ENCODE peak calls at places on chromosomes 12 and 14, in seven cellular contexts. One of them, this sample, is unnamed.
A peak's percentile ranks its signal among the peaks of the same experiment; 100 is the strongest.

GRCh38 chr12:106248849-106249371 is 1.1 kb upstream of the CKAP4 start:
- DNase-seq in suprapubic skin: no peak
- DNase-seq in spleen: peak; percentile 81
- DNase-seq in HL-60: no peak
- DNase-seq in breast epithelium: no peak
- DNase-seq in sigmoid colon: no peak
- DNase-seq in transverse colon: peak; percentile 19
- DNase-seq in this sample: no peak

GRCh38 chr12:15823360-15824128 is 34.4 kb upstream of the EPS8 start:
- DNase-seq in suprapubic skin: no peak
- DNase-seq in breast epithelium: no peak
- DNase-seq in HL-60: no peak
- DNase-seq in transverse colon: no peak
- DNase-seq in sigmoid colon: no peak
- DNase-seq in spleen: no peak
- DNase-seq in this sample: no peak

GRCh38 chr12:22408605-22409004 is 74.1 kb upstream of the ST8SIA1 start:
- DNase-seq in suprapubic skin: no peak
- DNase-seq in spleen: no peak
- DNase-seq in HL-60: no peak
- DNase-seq in transverse colon: no peak
- DNase-seq in sigmoid colon: no peak
- DNase-seq in breast epithelium: peak; percentile 77
- DNase-seq in this sample: peak; percentile 84

GRCh38 chr12:13390381-13390856 is 193.9 kb downstream of the EMP1 start:
- DNase-seq in breast epithelium: peak; percentile 77
- DNase-seq in spleen: no peak
- DNase-seq in suprapubic skin: peak; percentile 70
- DNase-seq in sigmoid colon: peak; percentile 97
- DNase-seq in transverse colon: peak; percentile 95
- DNase-seq in HL-60: no peak
- DNase-seq in this sample: peak; percentile 72

GRCh38 chr12:65699251-65699650 is 125.0 kb upstream of the HMGA2 start:
- DNase-seq in sigmoid colon: no peak
- DNase-seq in HL-60: no peak
- DNase-seq in suprapubic skin: no peak
- DNase-seq in transverse colon: no peak
- DNase-seq in spleen: no peak
- DNase-seq in breast epithelium: no peak
- DNase-seq in this sample: no peak

GRCh38 chr14:92644601-92645515 is 103.6 kb downstream of the LGMN start:
- DNase-seq in HL-60: no peak
- DNase-seq in suprapubic skin: no peak
- DNase-seq in breast epithelium: no peak
- DNase-seq in sigmoid colon: no peak
- DNase-seq in transverse colon: no peak
- DNase-seq in spleen: peak; percentile 45
- DNase-seq in this sample: no peak

GRCh38 chr14:89179891-89180404 is 237.1 kb downstream of the FOXN3 start:
- DNase-seq in spleen: no peak
- DNase-seq in transverse colon: no peak
- DNase-seq in sigmoid colon: no peak
- DNase-seq in breast epithelium: no peak
- DNase-seq in suprapubic skin: no peak
- DNase-seq in HL-60: no peak
- DNase-seq in this sample: no peak

GRCh38 chr12:53100466-53101151 is 2.7 kb upstream of the SOAT2 start:
- DNase-seq in suprapubic skin: peak; percentile 40
- DNase-seq in HL-60: no peak
- DNase-seq in sigmoid colon: peak; percentile 62
- DNase-seq in spleen: no peak
- DNase-seq in breast epithelium: no peak
- DNase-seq in transverse colon: no peak
- DNase-seq in this sample: no peak

GRCh38 chr12:12513416-12514006 is 49.2 kb downstream of the DUSP16 start:
- DNase-seq in spleen: no peak
- DNase-seq in sigmoid colon: no peak
- DNase-seq in breast epithelium: no peak
- DNase-seq in suprapubic skin: no peak
- DNase-seq in transverse colon: no peak
- DNase-seq in HL-60: no peak
- DNase-seq in this sample: no peak

GRCh38 chr12:90999946-91000345 is 4.8 kb downstream of the EPYC start:
- DNase-seq in spleen: no peak
- DNase-seq in transverse colon: no peak
- DNase-seq in suprapubic skin: no peak
- DNase-seq in sigmoid colon: no peak
- DNase-seq in breast epithelium: no peak
- DNase-seq in HL-60: no peak
- DNase-seq in this sample: no peak

GRCh38 chr14:54567634-54568561 is 970 bp downstream of the SAMD4A start:
- DNase-seq in HL-60: no peak
- DNase-seq in breast epithelium: peak; percentile 46
- DNase-seq in sigmoid colon: peak; percentile 86
- DNase-seq in suprapubic skin: peak; percentile 76
- DNase-seq in transverse colon: peak; percentile 49
- DNase-seq in spleen: peak; percentile 92
- DNase-seq in this sample: peak; percentile 44

GRCh38 chr12:68368332-68368731 is 36.2 kb upstream of the MDM1 start:
- DNase-seq in breast epithelium: no peak
- DNase-seq in sigmoid colon: no peak
- DNase-seq in HL-60: no peak
- DNase-seq in suprapubic skin: no peak
- DNase-seq in spleen: no peak
- DNase-seq in transverse colon: no peak
- DNase-seq in this sample: no peak

GRCh38 chr12:52362118-52362726 is 5.1 kb downstream of the KRT85 start:
- DNase-seq in HL-60: no peak
- DNase-seq in suprapubic skin: no peak
- DNase-seq in spleen: peak; percentile 62
- DNase-seq in breast epithelium: no peak
- DNase-seq in transverse colon: no peak
- DNase-seq in sigmoid colon: no peak
- DNase-seq in this sample: no peak

DNA sequence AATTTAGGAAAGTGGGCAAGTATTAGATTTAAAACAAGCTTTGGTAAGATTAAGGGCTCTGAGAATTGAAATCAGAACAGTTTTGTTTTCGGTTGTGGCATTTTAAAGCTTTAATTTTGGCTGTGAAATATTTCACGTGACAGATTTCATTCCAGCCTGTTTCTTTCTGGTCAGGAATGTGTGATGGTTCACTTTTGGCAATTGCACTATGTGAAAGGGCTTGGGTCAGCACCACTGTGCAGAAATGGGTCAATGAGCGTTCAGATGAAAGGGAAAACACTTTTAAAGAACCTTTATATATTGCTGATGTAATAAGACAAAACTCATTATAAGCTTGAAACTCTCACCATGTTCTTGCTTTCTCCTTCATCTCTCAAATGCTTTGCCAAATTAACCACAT is 17.1 kb downstream of the NUBPL start:
- DNase-seq in spleen: no peak
- DNase-seq in transverse colon: no peak
- DNase-seq in sigmoid colon: no peak
- DNase-seq in suprapubic skin: no peak
- DNase-seq in HL-60: no peak
- DNase-seq in breast epithelium: no peak
- DNase-seq in this sample: no peak
- TF ChIP-seq POLR2AphosphoS5 in spleen: no peak
- TF ChIP-seq POLR2AphosphoS5 in transverse colon: no peak
- TF ChIP-seq POLR2AphosphoS5 in sigmoid colon: no peak
- TF ChIP-seq POLR2AphosphoS5 in suprapubic skin: no peak
- TF ChIP-seq POLR2AphosphoS5 in HL-60: no peak
- TF ChIP-seq POLR2AphosphoS5 in breast epithelium: no peak
- TF ChIP-seq POLR2AphosphoS5 in this sample: no peak

GRCh38 chr14:105479438-105480164 is 5.0 kb downstream of the CRIP2 start:
- DNase-seq in spleen: no peak
- DNase-seq in transverse colon: no peak
- DNase-seq in sigmoid colon: no peak
- DNase-seq in suprapubic skin: peak; percentile 77
- DNase-seq in HL-60: no peak
- DNase-seq in breast epithelium: no peak
- DNase-seq in this sample: no peak

GRCh38 chr14:105475916-105476845 is 1.6 kb downstream of the CRIP2 start:
- DNase-seq in transverse colon: no peak
- DNase-seq in HL-60: no peak
- DNase-seq in spleen: peak; percentile 90
- DNase-seq in suprapubic skin: peak; percentile 79
- DNase-seq in sigmoid colon: no peak
- DNase-seq in breast epithelium: no peak
- DNase-seq in this sample: no peak

GRCh38 chr14:105478624-105479305 is 4.1 kb downstream of the CRIP2 start:
- DNase-seq in sigmoid colon: no peak
- DNase-seq in spleen: no peak
- DNase-seq in HL-60: no peak
- DNase-seq in breast epithelium: no peak
- DNase-seq in transverse colon: no peak
- DNase-seq in suprapubic skin: peak; percentile 77
- DNase-seq in this sample: no peak

GRCh38 chr14:105476937-105477658 is 2.5 kb downstream of the CRIP2 start:
- DNase-seq in HL-60: no peak
- DNase-seq in breast epithelium: no peak
- DNase-seq in transverse colon: no peak
- DNase-seq in sigmoid colon: no peak
- DNase-seq in spleen: no peak
- DNase-seq in suprapubic skin: peak; percentile 72
- DNase-seq in this sample: no peak

DNA sequence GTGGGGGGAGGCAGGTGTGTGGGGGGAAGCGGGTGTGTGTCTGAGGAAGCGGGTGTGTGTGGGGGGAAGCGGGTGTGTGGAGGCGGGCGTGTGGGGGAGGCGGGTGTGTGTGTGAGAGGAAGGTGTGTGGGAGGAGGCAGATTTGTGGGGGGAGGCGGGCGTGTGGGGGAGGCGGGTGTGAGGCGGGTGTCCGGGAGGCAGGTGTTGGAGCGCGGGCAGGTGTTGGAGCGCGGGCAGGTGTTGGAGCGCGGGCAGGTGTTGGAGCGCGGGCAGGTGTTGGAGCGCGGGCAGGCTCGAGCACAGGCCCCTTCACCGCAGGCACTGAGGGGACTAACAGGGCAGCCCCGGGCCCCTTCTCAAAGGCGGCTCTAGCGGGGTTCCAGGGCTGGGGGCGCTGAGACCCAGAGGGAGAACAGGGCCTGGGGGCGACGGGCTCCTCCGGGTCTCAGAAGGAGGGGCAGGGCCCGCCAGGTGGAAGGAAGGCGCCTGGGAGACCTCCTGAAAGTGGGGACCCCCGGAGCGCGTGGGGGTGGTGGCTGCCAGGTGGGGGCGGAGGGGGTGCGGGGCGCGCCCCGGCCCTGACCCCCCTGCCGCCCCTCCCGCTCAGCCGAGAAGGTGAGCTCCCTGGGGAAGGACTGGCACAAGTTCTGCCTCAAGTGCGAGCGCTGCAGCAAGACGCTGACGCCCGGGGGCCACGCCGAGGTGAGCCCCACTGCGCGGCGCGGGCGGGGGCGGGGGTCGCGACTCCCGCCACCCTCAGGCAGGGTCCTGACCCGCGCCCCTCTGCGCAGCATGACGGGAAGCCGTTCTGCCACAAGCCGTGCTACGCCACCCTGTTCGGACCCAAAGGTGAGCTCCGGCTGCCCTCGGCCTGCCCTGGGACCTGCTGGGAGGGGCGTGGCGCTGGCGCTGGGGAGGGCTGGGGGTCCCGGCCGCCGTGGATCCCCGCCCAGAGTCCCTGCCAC is 3.3 kb downstream of the CRIP2 start:
- DNase-seq in transverse colon: no peak
- DNase-seq in spleen: peak; percentile 88
- DNase-seq in sigmoid colon: no peak
- DNase-seq in suprapubic skin: peak; percentile 77
- DNase-seq in breast epithelium: no peak
- DNase-seq in HL-60: peak; percentile 82
- DNase-seq in this sample: no peak
- H3K4me3 ChIP-seq in transverse colon: no peak overlapping the region
- H3K4me3 ChIP-seq in spleen: peak overlapping the region; percentile 12
- H3K4me3 ChIP-seq in sigmoid colon: no peak overlapping the region
- H3K4me3 ChIP-seq in suprapubic skin: peak overlapping the region; percentile 91
- H3K4me3 ChIP-seq in breast epithelium: peak overlapping the region; percentile 97
- H3K4me3 ChIP-seq in HL-60: no peak overlapping the region
- H3K4me3 ChIP-seq in this sample: no peak overlapping the region

DNA sequence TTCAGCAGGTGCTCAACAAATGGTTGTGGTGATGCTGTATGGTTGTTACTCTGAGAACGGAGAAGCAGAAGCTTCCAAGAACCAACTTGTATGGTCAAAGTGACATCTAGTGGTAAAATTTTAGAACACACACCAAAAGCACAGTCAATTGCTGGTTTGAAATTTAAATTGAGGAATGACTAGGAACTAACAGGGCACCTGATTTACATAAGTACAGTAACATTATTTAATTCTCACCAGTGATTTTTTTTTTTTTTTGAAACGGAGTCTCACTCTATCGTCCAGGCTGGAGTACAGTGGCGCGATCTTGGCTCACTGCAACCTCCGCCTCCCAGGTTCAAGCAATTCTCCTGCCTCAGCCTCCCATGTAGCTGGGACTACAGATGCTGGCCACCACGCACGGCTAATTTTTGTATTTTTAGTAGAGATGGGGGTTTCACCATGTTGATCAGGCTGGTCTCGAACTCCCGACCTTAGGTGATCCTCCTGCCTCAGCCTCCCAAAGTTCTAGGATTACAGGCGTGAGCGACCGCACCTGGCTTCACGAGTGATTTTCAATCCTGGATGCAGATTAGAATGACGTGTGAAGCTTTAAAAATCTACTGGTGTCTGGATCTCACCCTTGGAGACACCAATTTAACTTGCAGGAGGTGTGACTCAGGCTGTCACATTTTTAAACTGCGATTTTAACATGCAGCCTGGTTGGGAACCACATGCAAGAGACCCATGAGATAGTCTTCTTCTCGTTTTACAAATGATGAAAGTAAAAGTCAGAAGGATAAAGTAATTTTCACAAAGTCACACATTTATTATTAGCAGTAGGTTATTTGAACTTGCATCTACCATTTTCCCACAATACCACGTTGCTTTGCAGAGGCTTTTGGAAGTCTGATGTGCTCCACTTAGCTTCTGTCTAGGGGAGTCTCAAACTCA is 14.1 kb upstream of the NUMB start:
- DNase-seq in HL-60: no peak
- DNase-seq in sigmoid colon: no peak
- DNase-seq in transverse colon: no peak
- DNase-seq in spleen: no peak
- DNase-seq in suprapubic skin: no peak
- DNase-seq in breast epithelium: no peak
- DNase-seq in this sample: no peak
- TF ChIP-seq POLR2AphosphoS5 in HL-60: no peak
- TF ChIP-seq POLR2AphosphoS5 in sigmoid colon: no peak
- TF ChIP-seq POLR2AphosphoS5 in transverse colon: no peak
- TF ChIP-seq POLR2AphosphoS5 in spleen: no peak
- TF ChIP-seq POLR2AphosphoS5 in suprapubic skin: no peak
- TF ChIP-seq POLR2AphosphoS5 in breast epithelium: no peak
- TF ChIP-seq POLR2AphosphoS5 in this sample: no peak

DNA sequence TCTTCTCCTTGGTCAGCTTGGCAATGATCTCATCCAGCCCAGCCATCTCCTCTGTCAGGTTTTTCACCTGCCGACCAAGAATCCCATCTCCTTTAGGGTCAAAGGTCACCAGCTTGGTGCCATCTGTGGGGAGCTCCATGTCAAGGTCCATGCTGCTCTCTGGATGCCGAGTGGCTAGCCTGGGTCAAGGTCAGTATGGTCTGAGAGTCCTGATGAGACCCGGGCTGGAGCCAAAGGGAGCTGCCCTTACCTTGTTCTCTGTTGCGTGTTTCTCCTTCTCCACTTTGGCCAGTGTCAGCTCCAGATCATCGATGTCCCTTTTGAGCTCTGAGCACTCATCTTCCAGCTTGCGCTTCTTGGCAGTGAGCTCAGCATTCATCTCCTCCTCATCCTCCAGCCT is 11.8 kb downstream of the MYH7 start:
- DNase-seq in breast epithelium: no peak
- DNase-seq in HL-60: no peak
- DNase-seq in suprapubic skin: no peak
- DNase-seq in transverse colon: no peak
- DNase-seq in spleen: no peak
- DNase-seq in sigmoid colon: no peak
- DNase-seq in this sample: no peak
- H3K4me3 ChIP-seq in breast epithelium: no peak overlapping the region
- H3K4me3 ChIP-seq in HL-60: no peak overlapping the region
- H3K4me3 ChIP-seq in suprapubic skin: no peak overlapping the region
- H3K4me3 ChIP-seq in transverse colon: no peak overlapping the region
- H3K4me3 ChIP-seq in spleen: no peak overlapping the region
- H3K4me3 ChIP-seq in sigmoid colon: no peak overlapping the region
- H3K4me3 ChIP-seq in this sample: no peak overlapping the region